ENCODE peak calls at places on chromosomes 6 and 20, in seven cellular contexts. One of them, this sample, is unnamed.
A peak's percentile ranks its signal among the peaks of the same experiment; 100 is the strongest.

GRCh38 chr6:136549359-136550044 is 720 bp downstream of the MAP7 start:
- DNase-seq in breast epithelium: no peak
- DNase-seq in foreskin fibroblast: no peak
- DNase-seq in left ventricle myocardium inferior: no peak
- DNase-seq in lower lobe of right lung: peak; percentile 50
- DNase-seq in K562: peak; percentile 26
- DNase-seq in cardiac muscle cell: peak; percentile 37
- DNase-seq in this sample: no peak

GRCh38 chr6:56986611-56987010 is 31.7 kb downstream of the BEND6 start:
- DNase-seq in K562: no peak
- DNase-seq in cardiac muscle cell: no peak
- DNase-seq in foreskin fibroblast: no peak
- DNase-seq in lower lobe of right lung: no peak
- DNase-seq in breast epithelium: no peak
- DNase-seq in left ventricle myocardium inferior: no peak
- DNase-seq in this sample: no peak

GRCh38 chr6:44925100-44925739 is 402.9 kb upstream of the RUNX2 start:
- DNase-seq in foreskin fibroblast: no peak
- DNase-seq in left ventricle myocardium inferior: no peak
- DNase-seq in K562: peak; percentile 55
- DNase-seq in breast epithelium: no peak
- DNase-seq in lower lobe of right lung: no peak
- DNase-seq in cardiac muscle cell: peak; percentile 6
- DNase-seq in this sample: no peak

GRCh38 chr20:62358728-62359490 is 8.2 kb downstream of the LAMA5 start:
- DNase-seq in foreskin fibroblast: no peak
- DNase-seq in left ventricle myocardium inferior: no peak
- DNase-seq in lower lobe of right lung: no peak
- DNase-seq in cardiac muscle cell: no peak
- DNase-seq in breast epithelium: no peak
- DNase-seq in K562: peak; percentile 89
- DNase-seq in this sample: no peak

GRCh38 chr6:44428682-44429081 is 41.2 kb downstream of the CDC5L start:
- DNase-seq in foreskin fibroblast: peak; percentile 48
- DNase-seq in breast epithelium: no peak
- DNase-seq in lower lobe of right lung: no peak
- DNase-seq in left ventricle myocardium inferior: no peak
- DNase-seq in K562: no peak
- DNase-seq in cardiac muscle cell: no peak
- DNase-seq in this sample: no peak

GRCh38 chr6:13461805-13462204 is 25.6 kb downstream of the GFOD1 start:
- DNase-seq in K562: no peak
- DNase-seq in cardiac muscle cell: no peak
- DNase-seq in lower lobe of right lung: peak; percentile 76
- DNase-seq in left ventricle myocardium inferior: no peak
- DNase-seq in foreskin fibroblast: no peak
- DNase-seq in breast epithelium: no peak
- DNase-seq in this sample: no peak

GRCh38 chr6:81772741-81773140 is 20.3 kb upstream of the TENT5A start:
- DNase-seq in foreskin fibroblast: peak; percentile 75
- DNase-seq in lower lobe of right lung: no peak
- DNase-seq in cardiac muscle cell: no peak
- DNase-seq in K562: no peak
- DNase-seq in left ventricle myocardium inferior: no peak
- DNase-seq in breast epithelium: no peak
- DNase-seq in this sample: no peak

GRCh38 chr6:15907914-15908518 is 220.9 kb upstream of the MYLIP start:
- DNase-seq in left ventricle myocardium inferior: no peak
- DNase-seq in foreskin fibroblast: no peak
- DNase-seq in cardiac muscle cell: no peak
- DNase-seq in lower lobe of right lung: no peak
- DNase-seq in breast epithelium: peak; percentile 80
- DNase-seq in K562: peak; percentile 76
- DNase-seq in this sample: no peak

GRCh38 chr20:44326391-44327159 is 10.3 kb upstream of the R3HDML start:
- DNase-seq in cardiac muscle cell: no peak
- DNase-seq in lower lobe of right lung: no peak
- DNase-seq in breast epithelium: no peak
- DNase-seq in foreskin fibroblast: no peak
- DNase-seq in left ventricle myocardium inferior: no peak
- DNase-seq in K562: no peak
- DNase-seq in this sample: no peak
- H3K4me3 ChIP-seq in cardiac muscle cell: no peak overlapping the region
- H3K4me3 ChIP-seq in lower lobe of right lung: peak overlapping the region; percentile 35
- H3K4me3 ChIP-seq in breast epithelium: peak overlapping the region; percentile 55
- H3K4me3 ChIP-seq in foreskin fibroblast: peak overlapping the region; percentile 28
- H3K4me3 ChIP-seq in left ventricle myocardium inferior: peak overlapping the region; percentile 64
- H3K4me3 ChIP-seq in K562: no peak overlapping the region
- H3K4me3 ChIP-seq in this sample: no peak overlapping the region

GRCh38 chr6:73985891-73986290 is 289.9 kb downstream of the CD109 start:
- DNase-seq in cardiac muscle cell: no peak
- DNase-seq in left ventricle myocardium inferior: no peak
- DNase-seq in K562: no peak
- DNase-seq in lower lobe of right lung: no peak
- DNase-seq in foreskin fibroblast: peak; percentile 84
- DNase-seq in breast epithelium: no peak
- DNase-seq in this sample: no peak
- TF ChIP-seq CTCF in cardiac muscle cell: no peak
- TF ChIP-seq CTCF in left ventricle myocardium inferior: no peak
- TF ChIP-seq CTCF in K562: no peak
- TF ChIP-seq CTCF in lower lobe of right lung: no peak
- TF ChIP-seq CTCF in foreskin fibroblast: peak; percentile 35
- TF ChIP-seq CTCF in breast epithelium: no peak
- TF ChIP-seq CTCF in this sample: no peak

GRCh38 chr20:41131594-41132387 is 5.6 kb upstream of the PLCG1 start:
- DNase-seq in cardiac muscle cell: no peak
- DNase-seq in lower lobe of right lung: no peak
- DNase-seq in left ventricle myocardium inferior: no peak
- DNase-seq in breast epithelium: no peak
- DNase-seq in foreskin fibroblast: no peak
- DNase-seq in K562: no peak
- DNase-seq in this sample: no peak
- H3K4me3 ChIP-seq in cardiac muscle cell: no peak overlapping the region
- H3K4me3 ChIP-seq in lower lobe of right lung: no peak overlapping the region
- H3K4me3 ChIP-seq in left ventricle myocardium inferior: no peak overlapping the region
- H3K4me3 ChIP-seq in breast epithelium: no peak overlapping the region
- H3K4me3 ChIP-seq in foreskin fibroblast: no peak overlapping the region
- H3K4me3 ChIP-seq in K562: no peak overlapping the region
- H3K4me3 ChIP-seq in this sample: no peak overlapping the region

GRCh38 chr6:52731719-52732118 is 31.6 kb downstream of the GSTA2 start:
- DNase-seq in K562: no peak
- DNase-seq in breast epithelium: no peak
- DNase-seq in lower lobe of right lung: no peak
- DNase-seq in foreskin fibroblast: no peak
- DNase-seq in cardiac muscle cell: no peak
- DNase-seq in left ventricle myocardium inferior: no peak
- DNase-seq in this sample: no peak
- TF ChIP-seq CTCF in K562: no peak
- TF ChIP-seq CTCF in breast epithelium: no peak
- TF ChIP-seq CTCF in lower lobe of right lung: no peak
- TF ChIP-seq CTCF in foreskin fibroblast: no peak
- TF ChIP-seq CTCF in cardiac muscle cell: no peak
- TF ChIP-seq CTCF in left ventricle myocardium inferior: no peak
- TF ChIP-seq CTCF in this sample: no peak

DNA sequence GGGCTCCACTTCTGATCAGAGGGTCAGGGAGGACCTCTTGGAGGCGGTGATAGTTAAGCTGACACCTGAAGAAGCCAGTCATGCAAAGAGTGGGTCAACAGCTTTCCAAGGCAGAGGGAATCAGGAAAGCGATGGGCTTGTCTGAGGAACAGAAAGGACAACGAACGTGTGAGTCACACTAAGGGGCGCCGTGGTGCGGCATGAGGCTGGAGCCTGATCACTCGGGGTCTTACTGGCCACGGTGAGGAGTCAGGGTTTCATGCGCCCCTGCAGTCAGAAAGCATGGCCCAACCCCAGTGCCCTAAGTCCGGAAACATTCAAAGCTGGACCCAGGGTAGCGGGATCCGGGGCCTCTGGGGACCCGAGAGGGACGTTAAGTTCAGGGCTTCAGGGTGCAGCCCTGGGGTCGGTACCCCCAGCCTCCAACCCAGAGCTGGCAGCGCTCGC is 50.5 kb upstream of the SLC32A1 start:
- DNase-seq in left ventricle myocardium inferior: no peak
- DNase-seq in lower lobe of right lung: no peak
- DNase-seq in K562: peak; percentile 49
- DNase-seq in foreskin fibroblast: no peak
- DNase-seq in breast epithelium: no peak
- DNase-seq in cardiac muscle cell: peak; percentile 20
- DNase-seq in this sample: no peak
- H3K4me3 ChIP-seq in left ventricle myocardium inferior: peak overlapping the region; percentile 65
- H3K4me3 ChIP-seq in lower lobe of right lung: peak overlapping the region; percentile 51
- H3K4me3 ChIP-seq in K562: peak overlapping the region; percentile 64
- H3K4me3 ChIP-seq in foreskin fibroblast: peak overlapping the region; percentile 54
- H3K4me3 ChIP-seq in breast epithelium: peak overlapping the region; percentile 70
- H3K4me3 ChIP-seq in cardiac muscle cell: peak overlapping the region; percentile 63
- H3K4me3 ChIP-seq in this sample: peak overlapping the region; percentile 55

GRCh38 chr6:137945149-137945498 is 78.1 kb downstream of the TNFAIP3 start:
- DNase-seq in cardiac muscle cell: no peak
- DNase-seq in foreskin fibroblast: no peak
- DNase-seq in K562: no peak
- DNase-seq in lower lobe of right lung: no peak
- DNase-seq in breast epithelium: no peak
- DNase-seq in left ventricle myocardium inferior: no peak
- DNase-seq in this sample: no peak
- TF ChIP-seq CTCF in cardiac muscle cell: no peak
- TF ChIP-seq CTCF in foreskin fibroblast: no peak
- TF ChIP-seq CTCF in K562: no peak
- TF ChIP-seq CTCF in lower lobe of right lung: no peak
- TF ChIP-seq CTCF in breast epithelium: no peak
- TF ChIP-seq CTCF in left ventricle myocardium inferior: peak; percentile 5
- TF ChIP-seq CTCF in this sample: no peak

GRCh38 chr20:58649288-58650180 is 1.5 kb upstream of the STX16 start:
- DNase-seq in cardiac muscle cell: peak; percentile 42
- DNase-seq in breast epithelium: no peak
- DNase-seq in lower lobe of right lung: peak; percentile 61
- DNase-seq in foreskin fibroblast: no peak
- DNase-seq in K562: no peak
- DNase-seq in left ventricle myocardium inferior: peak; percentile 39
- DNase-seq in this sample: no peak
- H3K4me3 ChIP-seq in cardiac muscle cell: peak overlapping the region; percentile 97
- H3K4me3 ChIP-seq in breast epithelium: peak overlapping the region; percentile 81
- H3K4me3 ChIP-seq in lower lobe of right lung: peak overlapping the region; percentile 100
- H3K4me3 ChIP-seq in foreskin fibroblast: peak overlapping the region; percentile 22
- H3K4me3 ChIP-seq in K562: no peak overlapping the region
- H3K4me3 ChIP-seq in left ventricle myocardium inferior: peak overlapping the region; percentile 85
- H3K4me3 ChIP-seq in this sample: peak overlapping the region; percentile 50

DNA sequence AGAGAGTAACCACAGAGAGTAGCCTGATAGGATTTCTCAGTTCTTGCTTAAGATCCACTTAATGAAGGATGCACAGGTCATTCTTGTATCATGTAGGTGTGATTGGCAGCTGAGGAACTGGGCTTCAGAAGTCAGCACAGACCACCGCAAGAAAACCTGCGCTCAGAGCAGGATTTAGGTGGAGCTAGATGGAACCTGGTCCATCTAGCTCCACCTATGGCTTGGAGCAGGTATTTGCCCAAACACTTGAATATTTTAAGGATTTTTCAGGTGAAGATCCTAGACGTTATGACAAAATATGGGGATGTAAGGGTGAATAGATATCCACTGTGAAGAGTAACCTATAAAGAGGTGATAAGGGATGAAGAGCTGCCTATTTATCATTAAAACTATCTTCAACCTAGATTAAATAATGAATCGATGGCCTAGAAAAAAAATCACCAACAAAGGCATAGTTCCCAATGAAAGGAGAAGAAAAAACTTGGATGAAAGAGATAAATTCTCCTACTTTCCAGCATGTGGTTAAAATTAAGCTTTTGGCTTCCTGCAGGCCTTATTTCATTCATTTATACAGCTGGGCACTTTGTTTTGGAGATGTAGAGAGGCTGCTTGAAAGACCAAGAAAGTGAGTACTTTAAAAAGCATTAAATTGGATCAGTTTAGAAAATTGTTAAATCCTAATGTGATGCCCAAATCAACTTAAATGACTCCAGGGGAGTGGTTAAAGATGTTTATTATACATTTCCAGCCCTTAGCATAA is 778.4 kb upstream of the GJE1 start:
- DNase-seq in cardiac muscle cell: no peak
- DNase-seq in lower lobe of right lung: no peak
- DNase-seq in breast epithelium: no peak
- DNase-seq in left ventricle myocardium inferior: no peak
- DNase-seq in K562: no peak
- DNase-seq in foreskin fibroblast: no peak
- DNase-seq in this sample: no peak
- TF ChIP-seq CTCF in cardiac muscle cell: no peak
- TF ChIP-seq CTCF in lower lobe of right lung: no peak
- TF ChIP-seq CTCF in breast epithelium: no peak
- TF ChIP-seq CTCF in left ventricle myocardium inferior: no peak
- TF ChIP-seq CTCF in K562: no peak
- TF ChIP-seq CTCF in foreskin fibroblast: no peak
- TF ChIP-seq CTCF in this sample: no peak

GRCh38 chr6:163260111-163260895 is 154.2 kb upstream of the QKI start:
- DNase-seq in foreskin fibroblast: no peak
- DNase-seq in left ventricle myocardium inferior: no peak
- DNase-seq in lower lobe of right lung: no peak
- DNase-seq in cardiac muscle cell: peak; percentile 35
- DNase-seq in breast epithelium: no peak
- DNase-seq in K562: no peak
- DNase-seq in this sample: no peak
- H3K4me3 ChIP-seq in foreskin fibroblast: no peak overlapping the region
- H3K4me3 ChIP-seq in left ventricle myocardium inferior: peak overlapping the region; percentile 52
- H3K4me3 ChIP-seq in lower lobe of right lung: no peak overlapping the region
- H3K4me3 ChIP-seq in cardiac muscle cell: no peak overlapping the region
- H3K4me3 ChIP-seq in breast epithelium: peak overlapping the region; percentile 59
- H3K4me3 ChIP-seq in K562: no peak overlapping the region
- H3K4me3 ChIP-seq in this sample: peak overlapping the region; percentile 41

GRCh38 chr6:7246401-7247178 is 66.4 kb downstream of the SSR1 start:
- DNase-seq in foreskin fibroblast: no peak
- DNase-seq in K562: no peak
- DNase-seq in lower lobe of right lung: peak; percentile 48
- DNase-seq in breast epithelium: no peak
- DNase-seq in cardiac muscle cell: no peak
- DNase-seq in left ventricle myocardium inferior: peak; percentile 14
- DNase-seq in this sample: no peak
- TF ChIP-seq CTCF in foreskin fibroblast: no peak
- TF ChIP-seq CTCF in K562: peak; percentile 7
- TF ChIP-seq CTCF in lower lobe of right lung: no peak
- TF ChIP-seq CTCF in breast epithelium: no peak
- TF ChIP-seq CTCF in cardiac muscle cell: no peak
- TF ChIP-seq CTCF in left ventricle myocardium inferior: no peak
- TF ChIP-seq CTCF in this sample: no peak

This sample was measured in gastrocnemius medialis.